ENCODE peak calls at places on chromosomes 3 and 15, in nine cellular contexts. One of them, this sample, is unnamed.

GRCh38 chr3:64329037-64329436 is 103.8 kb upstream of the PRICKLE2 start:
- DNase-seq in SK-N-SH: no peak
- DNase-seq in BE2C: no peak
- DNase-seq in coronary artery: no peak
- DNase-seq in GM13976: no peak
- DNase-seq in uterus: no peak
- DNase-seq in nephron progenitor cell: no peak
- DNase-seq in A673: no peak
- DNase-seq in body of pancreas: no peak
- DNase-seq in this sample: no peak

GRCh38 chr3:148379763-148380162 is 317.9 kb upstream of the AGTR1 start:
- DNase-seq in nephron progenitor cell: peak; percentile 6
- DNase-seq in A673: peak; percentile 62
- DNase-seq in SK-N-SH: peak; percentile 18
- DNase-seq in GM13976: peak; percentile 4
- DNase-seq in body of pancreas: no peak
- DNase-seq in coronary artery: no peak
- DNase-seq in uterus: no peak
- DNase-seq in BE2C: no peak
- DNase-seq in this sample: no peak

GRCh38 chr3:41632705-41633104 is 329.2 kb downstream of the ULK4 start:
- DNase-seq in GM13976: no peak
- DNase-seq in uterus: no peak
- DNase-seq in BE2C: no peak
- DNase-seq in coronary artery: no peak
- DNase-seq in SK-N-SH: no peak
- DNase-seq in nephron progenitor cell: no peak
- DNase-seq in body of pancreas: no peak
- DNase-seq in A673: no peak
- DNase-seq in this sample: no peak

GRCh38 chr3:106825962-106826605 is 551.2 kb upstream of the CCDC54 start:
- DNase-seq in body of pancreas: no peak
- DNase-seq in GM13976: no peak
- DNase-seq in nephron progenitor cell: no peak
- DNase-seq in A673: peak; percentile 23
- DNase-seq in BE2C: no peak
- DNase-seq in uterus: no peak
- DNase-seq in coronary artery: no peak
- DNase-seq in SK-N-SH: no peak
- DNase-seq in this sample: no peak

GRCh38 chr15:45918839-45919238 is 284.0 kb downstream of the SQOR start:
- DNase-seq in GM13976: no peak
- DNase-seq in coronary artery: no peak
- DNase-seq in body of pancreas: no peak
- DNase-seq in A673: no peak
- DNase-seq in nephron progenitor cell: no peak
- DNase-seq in BE2C: no peak
- DNase-seq in SK-N-SH: no peak
- DNase-seq in uterus: no peak
- DNase-seq in this sample: no peak

GRCh38 chr3:153173758-153174516 is 11.9 kb downstream of the RAP2B start:
- DNase-seq in nephron progenitor cell: no peak
- DNase-seq in uterus: no peak
- DNase-seq in GM13976: no peak
- DNase-seq in SK-N-SH: no peak
- DNase-seq in BE2C: no peak
- DNase-seq in body of pancreas: no peak
- DNase-seq in coronary artery: no peak
- DNase-seq in A673: no peak
- DNase-seq in this sample: no peak

GRCh38 chr15:66748320-66748779 is 46.3 kb downstream of the SMAD6 start:
- DNase-seq in coronary artery: no peak
- DNase-seq in SK-N-SH: no peak
- DNase-seq in body of pancreas: no peak
- DNase-seq in GM13976: no peak
- DNase-seq in nephron progenitor cell: no peak
- DNase-seq in BE2C: no peak
- DNase-seq in A673: no peak
- DNase-seq in uterus: no peak
- DNase-seq in this sample: no peak

GRCh38 chr3:119149484-119149883 is 3.5 kb downstream of the TEX55 start:
- DNase-seq in BE2C: no peak
- DNase-seq in body of pancreas: no peak
- DNase-seq in SK-N-SH: no peak
- DNase-seq in A673: no peak
- DNase-seq in nephron progenitor cell: no peak
- DNase-seq in uterus: no peak
- DNase-seq in coronary artery: no peak
- DNase-seq in GM13976: no peak
- DNase-seq in this sample: no peak

GRCh38 chr3:49023775-49024174 is 1.9 kb downstream of the NDUFAF3 start:
- DNase-seq in nephron progenitor cell: no peak
- DNase-seq in GM13976: no peak
- DNase-seq in body of pancreas: no peak
- DNase-seq in BE2C: no peak
- DNase-seq in A673: no peak
- DNase-seq in SK-N-SH: no peak
- DNase-seq in coronary artery: no peak
- DNase-seq in uterus: no peak
- DNase-seq in this sample: no peak

GRCh38 chr15:52483712-52484111 is 45.0 kb downstream of the MYO5A start:
- DNase-seq in uterus: no peak
- DNase-seq in SK-N-SH: no peak
- DNase-seq in coronary artery: no peak
- DNase-seq in body of pancreas: no peak
- DNase-seq in GM13976: no peak
- DNase-seq in nephron progenitor cell: no peak
- DNase-seq in BE2C: no peak
- DNase-seq in A673: no peak
- DNase-seq in this sample: no peak

GRCh38 chr3:22922317-22922716 is 280.8 kb upstream of the UBE2E2 start:
- DNase-seq in GM13976: peak; percentile 33
- DNase-seq in SK-N-SH: peak; percentile 8
- DNase-seq in body of pancreas: no peak
- DNase-seq in A673: no peak
- DNase-seq in BE2C: no peak
- DNase-seq in uterus: no peak
- DNase-seq in coronary artery: no peak
- DNase-seq in nephron progenitor cell: no peak
- DNase-seq in this sample: no peak
- TF ChIP-seq CTCF in GM13976: peak; percentile 10
- TF ChIP-seq CTCF in SK-N-SH: peak; percentile 53
- TF ChIP-seq CTCF in body of pancreas: no peak
- TF ChIP-seq CTCF in A673: peak; percentile 20
- TF ChIP-seq CTCF in BE2C: no peak
- TF ChIP-seq CTCF in uterus: no peak
- TF ChIP-seq CTCF in coronary artery: peak; percentile 15
- TF ChIP-seq CTCF in nephron progenitor cell: peak; percentile 29
- TF ChIP-seq CTCF in this sample: peak; percentile 66

GRCh38 chr3:124491098-124491497 is 239.2 kb upstream of the UMPS start:
- DNase-seq in SK-N-SH: no peak
- DNase-seq in coronary artery: no peak
- DNase-seq in A673: no peak
- DNase-seq in BE2C: no peak
- DNase-seq in uterus: no peak
- DNase-seq in GM13976: no peak
- DNase-seq in nephron progenitor cell: no peak
- DNase-seq in body of pancreas: no peak
- DNase-seq in this sample: no peak

GRCh38 chr3:124492824-124493223 is 237.4 kb upstream of the UMPS start:
- DNase-seq in coronary artery: no peak
- DNase-seq in A673: peak; percentile 48
- DNase-seq in body of pancreas: peak; percentile 73
- DNase-seq in SK-N-SH: peak; percentile 25
- DNase-seq in BE2C: peak; percentile 62
- DNase-seq in nephron progenitor cell: peak; percentile 13
- DNase-seq in uterus: peak; percentile 39
- DNase-seq in GM13976: peak; percentile 27
- DNase-seq in this sample: no peak

GRCh38 chr3:124489506-124489905 is 240.7 kb upstream of the UMPS start:
- DNase-seq in SK-N-SH: no peak
- DNase-seq in A673: no peak
- DNase-seq in GM13976: no peak
- DNase-seq in uterus: no peak
- DNase-seq in nephron progenitor cell: no peak
- DNase-seq in body of pancreas: no peak
- DNase-seq in coronary artery: no peak
- DNase-seq in BE2C: no peak
- DNase-seq in this sample: no peak

GRCh38 chr3:124496066-124496465 is 234.2 kb upstream of the UMPS start:
- DNase-seq in coronary artery: no peak
- DNase-seq in SK-N-SH: no peak
- DNase-seq in A673: peak; percentile 45
- DNase-seq in body of pancreas: no peak
- DNase-seq in GM13976: no peak
- DNase-seq in BE2C: no peak
- DNase-seq in nephron progenitor cell: no peak
- DNase-seq in uterus: no peak
- DNase-seq in this sample: no peak

DNA sequence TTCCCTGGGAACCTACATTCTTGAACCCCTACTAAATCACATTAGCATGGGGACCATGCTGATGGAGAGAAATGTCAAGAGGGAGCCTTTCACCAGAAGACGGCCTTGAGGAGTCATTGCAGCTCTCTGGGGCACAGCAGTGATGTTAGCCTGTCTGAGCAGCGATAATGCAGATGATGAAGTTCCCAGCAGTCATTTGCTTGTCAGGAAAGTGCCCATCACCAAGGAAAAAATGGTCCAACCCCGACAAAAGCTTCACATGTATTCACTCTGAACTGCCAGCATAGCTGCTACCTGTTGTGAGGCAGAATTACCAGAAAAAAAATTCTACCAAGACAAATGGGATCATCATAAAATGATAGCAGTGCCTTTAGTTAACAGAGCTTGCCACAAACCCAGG is 238.4 kb upstream of the UMPS start:
- DNase-seq in coronary artery: no peak
- DNase-seq in nephron progenitor cell: no peak
- DNase-seq in SK-N-SH: no peak
- DNase-seq in body of pancreas: no peak
- DNase-seq in BE2C: no peak
- DNase-seq in uterus: no peak
- DNase-seq in A673: no peak
- DNase-seq in GM13976: no peak
- DNase-seq in this sample: no peak
- TF ChIP-seq CTCF in coronary artery: no peak
- TF ChIP-seq CTCF in nephron progenitor cell: no peak
- TF ChIP-seq CTCF in SK-N-SH: no peak
- TF ChIP-seq CTCF in body of pancreas: no peak
- TF ChIP-seq CTCF in BE2C: no peak
- TF ChIP-seq CTCF in uterus: no peak
- TF ChIP-seq CTCF in A673: no peak
- TF ChIP-seq CTCF in GM13976: no peak
- TF ChIP-seq CTCF in this sample: no peak

GRCh38 chr15:64836023-64836536 is 5.6 kb upstream of the PLEKHO2 start:
- DNase-seq in SK-N-SH: no peak
- DNase-seq in body of pancreas: no peak
- DNase-seq in uterus: no peak
- DNase-seq in BE2C: no peak
- DNase-seq in coronary artery: no peak
- DNase-seq in nephron progenitor cell: no peak
- DNase-seq in GM13976: no peak
- DNase-seq in A673: no peak
- DNase-seq in this sample: no peak
- TF ChIP-seq CTCF in SK-N-SH: no peak
- TF ChIP-seq CTCF in body of pancreas: no peak
- TF ChIP-seq CTCF in uterus: no peak
- TF ChIP-seq CTCF in BE2C: no peak
- TF ChIP-seq CTCF in coronary artery: peak; percentile 10
- TF ChIP-seq CTCF in nephron progenitor cell: peak; percentile 8
- TF ChIP-seq CTCF in GM13976: peak; percentile 19
- TF ChIP-seq CTCF in A673: peak; percentile 14
- TF ChIP-seq CTCF in this sample: peak; percentile 20

GRCh38 chr15:58770519-58770856 is 614 bp upstream of the MINDY2 start:
- DNase-seq in SK-N-SH: no peak
- DNase-seq in body of pancreas: no peak
- DNase-seq in GM13976: peak; percentile 66
- DNase-seq in coronary artery: no peak
- DNase-seq in uterus: no peak
- DNase-seq in A673: no peak
- DNase-seq in BE2C: no peak
- DNase-seq in nephron progenitor cell: no peak
- DNase-seq in this sample: no peak
- TF ChIP-seq CTCF in SK-N-SH: no peak
- TF ChIP-seq CTCF in body of pancreas: peak; percentile 45
- TF ChIP-seq CTCF in GM13976: no peak
- TF ChIP-seq CTCF in coronary artery: no peak
- TF ChIP-seq CTCF in uterus: peak; percentile 39
- TF ChIP-seq CTCF in A673: no peak
- TF ChIP-seq CTCF in BE2C: no peak
- TF ChIP-seq CTCF in nephron progenitor cell: no peak
- TF ChIP-seq CTCF in this sample: peak; percentile 56

GRCh38 chr15:33810083-33810595 is 158.2 kb upstream of the CHRM5 start:
- DNase-seq in uterus: no peak
- DNase-seq in GM13976: no peak
- DNase-seq in nephron progenitor cell: no peak
- DNase-seq in A673: no peak
- DNase-seq in body of pancreas: no peak
- DNase-seq in SK-N-SH: no peak
- DNase-seq in BE2C: no peak
- DNase-seq in coronary artery: no peak
- DNase-seq in this sample: no peak
- TF ChIP-seq CTCF in uterus: no peak
- TF ChIP-seq CTCF in GM13976: no peak
- TF ChIP-seq CTCF in nephron progenitor cell: no peak
- TF ChIP-seq CTCF in A673: no peak
- TF ChIP-seq CTCF in body of pancreas: no peak
- TF ChIP-seq CTCF in SK-N-SH: no peak
- TF ChIP-seq CTCF in BE2C: no peak
- TF ChIP-seq CTCF in coronary artery: no peak
- TF ChIP-seq CTCF in this sample: no peak

GRCh38 chr3:193605876-193606275 is 12.9 kb downstream of the OPA1 start:
- DNase-seq in SK-N-SH: peak; percentile 55
- DNase-seq in BE2C: peak; percentile 75
- DNase-seq in nephron progenitor cell: peak; percentile 31
- DNase-seq in coronary artery: no peak
- DNase-seq in body of pancreas: peak; percentile 63
- DNase-seq in GM13976: peak; percentile 30
- DNase-seq in uterus: peak; percentile 34
- DNase-seq in A673: peak; percentile 86
- DNase-seq in this sample: no peak
- TF ChIP-seq CTCF in SK-N-SH: peak; percentile 78
- TF ChIP-seq CTCF in BE2C: peak; percentile 94
- TF ChIP-seq CTCF in nephron progenitor cell: peak; percentile 62
- TF ChIP-seq CTCF in coronary artery: peak; percentile 51
- TF ChIP-seq CTCF in body of pancreas: peak; percentile 62
- TF ChIP-seq CTCF in GM13976: peak; percentile 21
- TF ChIP-seq CTCF in uterus: peak; percentile 28
- TF ChIP-seq CTCF in A673: peak; percentile 79
- TF ChIP-seq CTCF in this sample: peak; percentile 86

GRCh38 chr3:53696401-53697172 is 149.6 kb downstream of the CHDH start:
- DNase-seq in SK-N-SH: no peak
- DNase-seq in coronary artery: no peak
- DNase-seq in nephron progenitor cell: no peak
- DNase-seq in body of pancreas: no peak
- DNase-seq in A673: no peak
- DNase-seq in GM13976: no peak
- DNase-seq in uterus: no peak
- DNase-seq in BE2C: no peak
- DNase-seq in this sample: no peak
- TF ChIP-seq CTCF in SK-N-SH: no peak
- TF ChIP-seq CTCF in coronary artery: no peak
- TF ChIP-seq CTCF in nephron progenitor cell: no peak
- TF ChIP-seq CTCF in body of pancreas: no peak
- TF ChIP-seq CTCF in A673: no peak
- TF ChIP-seq CTCF in GM13976: no peak
- TF ChIP-seq CTCF in uterus: no peak
- TF ChIP-seq CTCF in BE2C: no peak
- TF ChIP-seq CTCF in this sample: no peak